ENCODE peak calls at places on chromosomes 3 and 15, in five cellular contexts. Z, I, T, B and M are unnamed samples.

GRCh38 chr3:14392231-14392630 is 10.2 kb upstream of the SLC6A6 start:
- DNase-seq in Z (no peak), I (no peak), T (no peak), B (no peak), M (no peak)

GRCh38 chr3:178059836-178060235 is 476.4 kb upstream of the KCNMB2 start:
- DNase-seq in Z (no peak), I (peak), T (peak), B (no peak), M (no peak)

GRCh38 chr15:79990997-79991334 is 20.0 kb upstream of the BCL2A1 start:
- DNase-seq in Z (no peak), I (no peak), T (no peak), B (no peak), M (no peak)

GRCh38 chr3:99418709-99419108 is 219.7 kb upstream of the COL8A1 start:
- DNase-seq in Z (no peak), I (no peak), T (no peak), B (no peak), M (no peak)

GRCh38 chr3:139534992-139535879 is 4.3 kb downstream of the RBP1 start:
- DNase-seq in Z (no peak), I (no peak), T (no peak), B (peak), M (no peak)

GRCh38 chr15:100311829-100312228 is 29.9 kb downstream of the ADAMTS17 start:
- DNase-seq in Z (no peak), I (no peak), T (no peak), B (no peak), M (no peak)

GRCh38 chr15:69405110-69405509 is 9.0 kb upstream of the KIF23 start:
- DNase-seq in Z (no peak), I (no peak), T (no peak), B (no peak), M (no peak)

GRCh38 chr3:178078933-178079332 is 457.3 kb upstream of the KCNMB2 start:
- DNase-seq in Z (no peak), I (no peak), T (peak), B (no peak), M (no peak)

GRCh38 chr3:1072040-1072439 is 20.8 kb upstream of the CNTN6 start:
- DNase-seq in Z (no peak), I (no peak), T (no peak), B (no peak), M (no peak)

GRCh38 chr15:33179874-33180273 is 14.6 kb downstream of the FMN1 start:
- DNase-seq in Z (no peak), I (no peak), T (no peak), B (no peak), M (no peak)

GRCh38 chr3:33775363-33775762 is 23.1 kb upstream of the PDCD6IP start:
- DNase-seq in Z (no peak), I (peak), T (no peak), B (no peak), M (no peak)

GRCh38 chr3:156010829-156011228 is 109.5 kb upstream of the KCNAB1 start:
- DNase-seq in Z (no peak), I (no peak), T (peak), B (no peak), M (no peak)

GRCh38 chr15:74906193-74906449 is 530 bp downstream of the FAM219B start:
- DNase-seq in Z (no peak), I (peak), T (peak), B (peak), M (no peak)

GRCh38 chr3:42855547-42856380 is 19.9 kb downstream of the CYP8B1 start:
- DNase-seq in Z (no peak), I (no peak), T (no peak), B (no peak), M (no peak)

GRCh38 chr3:151912041-151912440 is 38.6 kb downstream of the SUCNR1 start:
- DNase-seq in Z (no peak), I (peak), T (no peak), B (no peak), M (no peak)

GRCh38 chr15:78675617-78676360 is 34.8 kb upstream of the CHRNB4 start:
- DNase-seq in Z (no peak), I (no peak), T (no peak), B (no peak), M (no peak)

GRCh38 chr3:194007598-194008337 is 128.2 kb upstream of the HES1 start:
- DNase-seq in Z (no peak), I (no peak), T (no peak), B (no peak), M (no peak)

GRCh38 chr3:39870706-39871105 is 61.3 kb downstream of the MYRIP start:
- DNase-seq in Z (no peak), I (peak), T (no peak), B (no peak), M (no peak)

GRCh38 chr15:59814409-59814808 is 125.3 kb upstream of the BNIP2 start:
- DNase-seq in Z (no peak), I (no peak), T (no peak), B (no peak), M (no peak)

GRCh38 chr15:63156708-63157065 is 590 bp downstream of the RPS27L start:
- DNase-seq in Z (no peak), I (peak), T (peak), B (peak), M (peak)

GRCh38 chr15:74768771-74769342 is 13.0 kb upstream of the CSK start:
- DNase-seq in Z (no peak), I (peak), T (no peak), B (peak), M (no peak)

GRCh38 chr3:105534491-105534890 is 167.8 kb downstream of the ALCAM start:
- DNase-seq in Z (no peak), I (no peak), T (no peak), B (no peak), M (no peak)

GRCh38 chr3:8500208-8500961 is 1.2 kb upstream of the LMCD1 start:
- DNase-seq in Z (no peak), I (peak), T (peak), B (no peak), M (no peak)

GRCh38 chr3:134663646-134664456 is 13.0 kb upstream of the KY start:
- DNase-seq in Z (no peak), I (peak), T (no peak), B (no peak), M (no peak)

GRCh38 chr3:170531054-170531453 is 54.8 kb downstream of the SLC7A14 start:
- DNase-seq in Z (no peak), I (no peak), T (no peak), B (no peak), M (no peak)

GRCh38 chr15:51907136-51907862 is 64.3 kb downstream of the LEO1 start:
- DNase-seq in Z (no peak), I (peak), T (peak), B (peak), M (no peak)

GRCh38 chr15:67379530-67379929 is 124.9 kb downstream of the IQCH start:
- DNase-seq in Z (no peak), I (no peak), T (no peak), B (no peak), M (no peak)

GRCh38 chr3:127373701-127374625 is 86.1 kb upstream of the PRR20G start:
- DNase-seq in Z (no peak), I (peak), T (no peak), B (peak), M (no peak)

GRCh38 chr3:157347577-157348303 is 88.9 kb upstream of the PTX3 start:
- DNase-seq in Z (no peak), I (no peak), T (no peak), B (no peak), M (no peak)

GRCh38 chr15:48112242-48112641 is 8.5 kb upstream of the SLC24A5 start:
- DNase-seq in Z (peak), I (peak), T (peak), B (no peak), M (no peak)

GRCh38 chr3:88002448-88002847 is 56.4 kb downstream of the CGGBP1 start:
- DNase-seq in Z (no peak), I (no peak), T (peak), B (no peak), M (no peak)